ENCODE peak calls at places on chromosomes 11 and 22, in four cellular contexts. One of them, this sample, is unnamed.

GRCh38 chr22:45125198-45125597 is 38.5 kb upstream of the NUP50 start:
- DNase-seq in CD4-positive, CD25-positive, alpha-beta regulatory T cell: no peak
- DNase-seq in ovary: no peak
- DNase-seq in mucosa of descending colon: no peak
- DNase-seq in this sample: no peak

GRCh38 chr22:46732513-46732912 is 5.5 kb downstream of the CERK start:
- DNase-seq in CD4-positive, CD25-positive, alpha-beta regulatory T cell: no peak
- DNase-seq in ovary: no peak
- DNase-seq in mucosa of descending colon: peak; percentile 27
- DNase-seq in this sample: no peak

GRCh38 chr22:33927752-33928151 is 7.5 kb upstream of the LARGE1 start:
- DNase-seq in CD4-positive, CD25-positive, alpha-beta regulatory T cell: no peak
- DNase-seq in ovary: no peak
- DNase-seq in mucosa of descending colon: no peak
- DNase-seq in this sample: no peak

GRCh38 chr11:27471588-27472397 is 797 bp downstream of the LGR4 start:
- DNase-seq in CD4-positive, CD25-positive, alpha-beta regulatory T cell: peak; percentile 13
- DNase-seq in ovary: peak; percentile 31
- DNase-seq in mucosa of descending colon: peak; percentile 68
- DNase-seq in this sample: peak; percentile 72

GRCh38 chr22:44486538-44486937 is 11.5 kb downstream of the RTL6 start:
- DNase-seq in CD4-positive, CD25-positive, alpha-beta regulatory T cell: no peak
- DNase-seq in ovary: no peak
- DNase-seq in mucosa of descending colon: no peak
- DNase-seq in this sample: no peak

GRCh38 chr22:27934069-27934468 is 15.0 kb upstream of the PITPNB start:
- DNase-seq in CD4-positive, CD25-positive, alpha-beta regulatory T cell: no peak
- DNase-seq in ovary: no peak
- DNase-seq in mucosa of descending colon: no peak
- DNase-seq in this sample: no peak

GRCh38 chr11:67400942-67401494 is 640 bp downstream of the PPP1CA start:
- DNase-seq in CD4-positive, CD25-positive, alpha-beta regulatory T cell: no peak
- DNase-seq in ovary: no peak
- DNase-seq in mucosa of descending colon: no peak
- DNase-seq in this sample: no peak

GRCh38 chr11:126483796-126484195 is 128.3 kb downstream of the ST3GAL4 start:
- DNase-seq in CD4-positive, CD25-positive, alpha-beta regulatory T cell: no peak
- DNase-seq in ovary: no peak
- DNase-seq in mucosa of descending colon: peak; percentile 4
- DNase-seq in this sample: peak; percentile 18

GRCh38 chr11:64074239-64074638 is 38.5 kb downstream of the FLRT1 start:
- DNase-seq in CD4-positive, CD25-positive, alpha-beta regulatory T cell: no peak
- DNase-seq in ovary: no peak
- DNase-seq in mucosa of descending colon: no peak
- DNase-seq in this sample: peak; percentile 86

GRCh38 chr11:129723146-129723963 is 92.3 kb upstream of the TMEM45B start:
- DNase-seq in CD4-positive, CD25-positive, alpha-beta regulatory T cell: no peak
- DNase-seq in ovary: no peak
- DNase-seq in mucosa of descending colon: no peak
- DNase-seq in this sample: no peak

GRCh38 chr11:112656772-112657428 is 304.3 kb upstream of the NCAM1 start:
- DNase-seq in CD4-positive, CD25-positive, alpha-beta regulatory T cell: no peak
- DNase-seq in ovary: no peak
- DNase-seq in mucosa of descending colon: no peak
- DNase-seq in this sample: no peak

GRCh38 chr11:102879801-102880200 is 5.0 kb upstream of the MMP12 start:
- DNase-seq in CD4-positive, CD25-positive, alpha-beta regulatory T cell: no peak
- DNase-seq in ovary: no peak
- DNase-seq in mucosa of descending colon: no peak
- DNase-seq in this sample: no peak

GRCh38 chr11:130198964-130199363 is 39.4 kb downstream of the ST14 start:
- DNase-seq in CD4-positive, CD25-positive, alpha-beta regulatory T cell: no peak
- DNase-seq in ovary: no peak
- DNase-seq in mucosa of descending colon: peak; percentile 43
- DNase-seq in this sample: no peak

GRCh38 chr11:6602096-6602940 is 1.1 kb downstream of the RRP8 start:
- DNase-seq in CD4-positive, CD25-positive, alpha-beta regulatory T cell: no peak
- DNase-seq in ovary: no peak
- DNase-seq in mucosa of descending colon: no peak
- DNase-seq in this sample: no peak

GRCh38 chr11:125166347-125166841 is 1.8 kb downstream of the PKNOX2 start:
- DNase-seq in CD4-positive, CD25-positive, alpha-beta regulatory T cell: no peak
- DNase-seq in ovary: peak; percentile 56
- DNase-seq in mucosa of descending colon: no peak
- DNase-seq in this sample: no peak

GRCh38 chr11:57364851-57365660 is 15.9 kb downstream of the PRG3 start:
- DNase-seq in CD4-positive, CD25-positive, alpha-beta regulatory T cell: no peak
- DNase-seq in ovary: no peak
- DNase-seq in mucosa of descending colon: no peak
- DNase-seq in this sample: no peak

GRCh38 chr11:10351768-10352641 is 47.1 kb downstream of the ADM start:
- DNase-seq in CD4-positive, CD25-positive, alpha-beta regulatory T cell: no peak
- DNase-seq in ovary: peak; percentile 78
- DNase-seq in mucosa of descending colon: no peak
- DNase-seq in this sample: no peak

GRCh38 chr11:95095858-95096587 is 6.4 kb downstream of the ENDOD1 start:
- DNase-seq in CD4-positive, CD25-positive, alpha-beta regulatory T cell: no peak
- DNase-seq in ovary: no peak
- DNase-seq in mucosa of descending colon: no peak
- DNase-seq in this sample: no peak

GRCh38 chr22:20526628-20527355 is 19.4 kb downstream of the MED15 start:
- DNase-seq in CD4-positive, CD25-positive, alpha-beta regulatory T cell: no peak
- DNase-seq in ovary: no peak
- DNase-seq in mucosa of descending colon: no peak
- DNase-seq in this sample: no peak

GRCh38 chr11:64654958-64655541 is 64.0 kb downstream of the SLC22A12 start:
- DNase-seq in CD4-positive, CD25-positive, alpha-beta regulatory T cell: no peak
- DNase-seq in ovary: no peak
- DNase-seq in mucosa of descending colon: peak; percentile 39
- DNase-seq in this sample: peak; percentile 62

GRCh38 chr22:46596032-46596441 is 24.1 kb upstream of the GRAMD4 start:
- DNase-seq in CD4-positive, CD25-positive, alpha-beta regulatory T cell: no peak
- DNase-seq in ovary: no peak
- DNase-seq in mucosa of descending colon: no peak
- DNase-seq in this sample: peak; percentile 68

GRCh38 chr11:128341767-128342318 is 245.5 kb downstream of the ETS1 start:
- DNase-seq in CD4-positive, CD25-positive, alpha-beta regulatory T cell: no peak
- DNase-seq in ovary: no peak
- DNase-seq in mucosa of descending colon: no peak
- DNase-seq in this sample: no peak

GRCh38 chr11:108224908-108225786 is 2.3 kb downstream of the ATM start:
- DNase-seq in CD4-positive, CD25-positive, alpha-beta regulatory T cell: peak; percentile 81
- DNase-seq in ovary: no peak
- DNase-seq in mucosa of descending colon: no peak
- DNase-seq in this sample: no peak

GRCh38 chr11:112810951-112811350 is 150.3 kb upstream of the NCAM1 start:
- DNase-seq in CD4-positive, CD25-positive, alpha-beta regulatory T cell: no peak
- DNase-seq in ovary: no peak
- DNase-seq in mucosa of descending colon: no peak
- DNase-seq in this sample: no peak

GRCh38 chr22:24516301-24516737 is 21.2 kb downstream of the UPB1 start:
- DNase-seq in CD4-positive, CD25-positive, alpha-beta regulatory T cell: no peak
- DNase-seq in ovary: no peak
- DNase-seq in mucosa of descending colon: no peak
- DNase-seq in this sample: no peak

GRCh38 chr11:65583589-65583988 is 7.7 kb downstream of the EHBP1L1 start:
- DNase-seq in CD4-positive, CD25-positive, alpha-beta regulatory T cell: no peak
- DNase-seq in ovary: no peak
- DNase-seq in mucosa of descending colon: no peak
- DNase-seq in this sample: no peak

GRCh38 chr11:114162719-114163123 is 103.2 kb downstream of the ZBTB16 start:
- DNase-seq in CD4-positive, CD25-positive, alpha-beta regulatory T cell: no peak
- DNase-seq in ovary: peak; percentile 97
- DNase-seq in mucosa of descending colon: peak; percentile 83
- DNase-seq in this sample: peak; percentile 84

GRCh38 chr11:79466411-79466810 is 25.6 kb upstream of the TENM4 start:
- DNase-seq in CD4-positive, CD25-positive, alpha-beta regulatory T cell: no peak
- DNase-seq in ovary: no peak
- DNase-seq in mucosa of descending colon: no peak
- DNase-seq in this sample: no peak

GRCh38 chr22:34414467-34415440 is 494.5 kb upstream of the LARGE1 start:
- DNase-seq in CD4-positive, CD25-positive, alpha-beta regulatory T cell: no peak
- DNase-seq in ovary: no peak
- DNase-seq in mucosa of descending colon: no peak
- DNase-seq in this sample: no peak

GRCh38 chr11:87299041-87299481 is 261.3 kb downstream of the TMEM135 start:
- DNase-seq in CD4-positive, CD25-positive, alpha-beta regulatory T cell: no peak
- DNase-seq in ovary: no peak
- DNase-seq in mucosa of descending colon: no peak
- DNase-seq in this sample: no peak

GRCh38 chr11:85945296-85945695 is 90.1 kb downstream of the CCDC83 start:
- DNase-seq in CD4-positive, CD25-positive, alpha-beta regulatory T cell: no peak
- DNase-seq in ovary: no peak
- DNase-seq in mucosa of descending colon: no peak
- DNase-seq in this sample: no peak

GRCh38 chr11:43515090-43515489 is 156.4 kb downstream of the TTC17 start:
- DNase-seq in CD4-positive, CD25-positive, alpha-beta regulatory T cell: no peak
- DNase-seq in ovary: no peak
- DNase-seq in mucosa of descending colon: no peak
- DNase-seq in this sample: no peak
- H3K4me3 ChIP-seq in CD4-positive, CD25-positive, alpha-beta regulatory T cell: no peak overlapping the region
- H3K4me3 ChIP-seq in ovary: no peak overlapping the region
- H3K4me3 ChIP-seq in mucosa of descending colon: no peak overlapping the region
- H3K4me3 ChIP-seq in this sample: no peak overlapping the region

GRCh38 chr11:2265854-2266585 is 4.4 kb downstream of the ASCL2 start:
- DNase-seq in CD4-positive, CD25-positive, alpha-beta regulatory T cell: no peak
- DNase-seq in ovary: no peak
- DNase-seq in mucosa of descending colon: peak; percentile 17
- DNase-seq in this sample: peak; percentile 49
- H3K4me3 ChIP-seq in CD4-positive, CD25-positive, alpha-beta regulatory T cell: peak overlapping the region; percentile 8
- H3K4me3 ChIP-seq in ovary: no peak overlapping the region
- H3K4me3 ChIP-seq in mucosa of descending colon: no peak overlapping the region
- H3K4me3 ChIP-seq in this sample: no peak overlapping the region

GRCh38 chr22:39244073-39244495 is 698 bp downstream of the PDGFB start:
- DNase-seq in CD4-positive, CD25-positive, alpha-beta regulatory T cell: no peak
- DNase-seq in ovary: no peak
- DNase-seq in mucosa of descending colon: no peak
- DNase-seq in this sample: no peak
- H3K4me3 ChIP-seq in CD4-positive, CD25-positive, alpha-beta regulatory T cell: no peak overlapping the region
- H3K4me3 ChIP-seq in ovary: peak overlapping the region; percentile 45
- H3K4me3 ChIP-seq in mucosa of descending colon: no peak overlapping the region
- H3K4me3 ChIP-seq in this sample: peak overlapping the region; percentile 58

GRCh38 chr11:39910087-39910486 is 1549.4 kb downstream of the LRRC4C start:
- DNase-seq in CD4-positive, CD25-positive, alpha-beta regulatory T cell: no peak
- DNase-seq in ovary: no peak
- DNase-seq in mucosa of descending colon: no peak
- DNase-seq in this sample: no peak
- H3K4me3 ChIP-seq in CD4-positive, CD25-positive, alpha-beta regulatory T cell: no peak overlapping the region
- H3K4me3 ChIP-seq in ovary: no peak overlapping the region
- H3K4me3 ChIP-seq in mucosa of descending colon: no peak overlapping the region
- H3K4me3 ChIP-seq in this sample: no peak overlapping the region

GRCh38 chr22:37199839-37200161 is 11.8 kb upstream of the C1QTNF6 start:
- DNase-seq in CD4-positive, CD25-positive, alpha-beta regulatory T cell: no peak
- DNase-seq in ovary: no peak
- DNase-seq in mucosa of descending colon: no peak
- DNase-seq in this sample: no peak
- H3K4me3 ChIP-seq in CD4-positive, CD25-positive, alpha-beta regulatory T cell: peak overlapping the region; percentile 48
- H3K4me3 ChIP-seq in ovary: peak overlapping the region; percentile 22
- H3K4me3 ChIP-seq in mucosa of descending colon: no peak overlapping the region
- H3K4me3 ChIP-seq in this sample: peak overlapping the region; percentile 72

GRCh38 chr11:35418282-35418846 is 994 bp downstream of the SLC1A2 start:
- DNase-seq in CD4-positive, CD25-positive, alpha-beta regulatory T cell: no peak
- DNase-seq in ovary: no peak
- DNase-seq in mucosa of descending colon: no peak
- DNase-seq in this sample: peak; percentile 65
- H3K4me3 ChIP-seq in CD4-positive, CD25-positive, alpha-beta regulatory T cell: no peak overlapping the region
- H3K4me3 ChIP-seq in ovary: peak overlapping the region; percentile 29
- H3K4me3 ChIP-seq in mucosa of descending colon: no peak overlapping the region
- H3K4me3 ChIP-seq in this sample: peak overlapping the region; percentile 46

GRCh38 chr11:119087747-119088241 is 3.1 kb downstream of the HMBS start:
- DNase-seq in CD4-positive, CD25-positive, alpha-beta regulatory T cell: no peak
- DNase-seq in ovary: no peak
- DNase-seq in mucosa of descending colon: no peak
- DNase-seq in this sample: no peak
- H3K4me3 ChIP-seq in CD4-positive, CD25-positive, alpha-beta regulatory T cell: no peak overlapping the region
- H3K4me3 ChIP-seq in ovary: no peak overlapping the region
- H3K4me3 ChIP-seq in mucosa of descending colon: no peak overlapping the region
- H3K4me3 ChIP-seq in this sample: no peak overlapping the region

DNA sequence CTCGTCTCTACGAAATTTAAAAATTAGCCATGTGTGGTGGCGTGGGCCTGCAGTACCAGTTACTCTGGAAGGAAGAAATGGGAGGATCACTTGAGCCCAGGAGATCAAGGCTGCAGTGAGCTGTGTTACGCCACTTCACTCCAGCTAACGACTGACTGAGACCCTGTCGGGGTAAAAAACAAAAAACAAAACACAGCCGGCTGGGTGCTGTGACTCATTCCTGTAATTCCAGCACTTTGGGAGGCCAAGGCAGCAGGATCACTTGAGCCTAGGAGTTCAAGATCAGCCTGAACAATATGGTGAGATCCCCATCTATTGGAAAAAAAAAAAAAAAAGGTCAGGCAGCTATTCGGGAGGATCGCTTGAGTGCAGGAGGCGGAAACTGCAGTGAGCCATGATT is 2.4 kb downstream of the PAFAH1B2 start:
- DNase-seq in CD4-positive, CD25-positive, alpha-beta regulatory T cell: no peak
- DNase-seq in ovary: peak; percentile 35
- DNase-seq in mucosa of descending colon: no peak
- DNase-seq in this sample: no peak
- H3K4me3 ChIP-seq in CD4-positive, CD25-positive, alpha-beta regulatory T cell: no peak overlapping the region
- H3K4me3 ChIP-seq in ovary: no peak overlapping the region
- H3K4me3 ChIP-seq in mucosa of descending colon: no peak overlapping the region
- H3K4me3 ChIP-seq in this sample: no peak overlapping the region

GRCh38 chr11:71998649-71999310 is at the start of gene IL18BP:
- DNase-seq in CD4-positive, CD25-positive, alpha-beta regulatory T cell: peak; percentile 42
- DNase-seq in ovary: no peak
- DNase-seq in mucosa of descending colon: no peak
- DNase-seq in this sample: peak; percentile 63
- H3K4me3 ChIP-seq in CD4-positive, CD25-positive, alpha-beta regulatory T cell: peak within 1 kb of the TSS; percentile 84
- H3K4me3 ChIP-seq in ovary: peak within 1 kb of the TSS; percentile 10
- H3K4me3 ChIP-seq in mucosa of descending colon: no peak within 1 kb of the TSS
- H3K4me3 ChIP-seq in this sample: peak within 1 kb of the TSS; percentile 40

GRCh38 chr11:28911829-28912228 is 803.6 kb downstream of the METTL15 start:
- DNase-seq in CD4-positive, CD25-positive, alpha-beta regulatory T cell: no peak
- DNase-seq in ovary: no peak
- DNase-seq in mucosa of descending colon: no peak
- DNase-seq in this sample: no peak
- H3K4me3 ChIP-seq in CD4-positive, CD25-positive, alpha-beta regulatory T cell: no peak overlapping the region
- H3K4me3 ChIP-seq in ovary: no peak overlapping the region
- H3K4me3 ChIP-seq in mucosa of descending colon: no peak overlapping the region
- H3K4me3 ChIP-seq in this sample: no peak overlapping the region

This sample was measured in upper lobe of right lung.